ENCODE peak calls at places on chromosomes 7 and 10, in ten cellular contexts. F, M, R, X, I, Q, N, B, K and L are unnamed samples.

GRCh38 chr10:113187066-113187777 is 237.2 kb downstream of the TCF7L2 start:
- DNase-seq in F (no peak), M (no peak), R (peak), X (no peak), I (peak), Q (no peak), N (no peak), B (peak), K (peak), L (no peak)

GRCh38 chr10:4141471-4141870 is 356.5 kb upstream of the KLF6 start:
- DNase-seq in F (no peak), M (peak), R (peak), X (no peak), I (no peak), Q (no peak), N (peak), B (no peak), K (peak), L (no peak)

GRCh38 chr10:60336901-60337630 is 52.6 kb downstream of the ANK3 start:
- DNase-seq in F (no peak), M (no peak), R (no peak), X (no peak), I (no peak), Q (no peak), N (no peak), B (no peak), K (no peak), L (no peak)

GRCh38 chr10:104254493-104255243 is at the start of gene GSTO1:
- DNase-seq in F (peak), M (peak), R (peak), X (peak), I (peak), Q (peak), N (peak), B (peak), K (peak), L (peak)

GRCh38 chr7:25093268-25093802 is 31.7 kb downstream of the CYCS start:
- DNase-seq in F (peak), M (peak), R (peak), X (peak), I (peak), Q (no peak), N (peak), B (peak), K (peak), L (peak)

GRCh38 chr7:86867163-86867762 is 192.2 kb downstream of the ELAPOR2 start:
- DNase-seq in F (no peak), M (no peak), R (no peak), X (no peak), I (no peak), Q (no peak), N (no peak), B (peak), K (no peak), L (no peak)

GRCh38 chr7:129986600-129986999 is 33.8 kb upstream of the UBE2H start:
- DNase-seq in F (no peak), M (no peak), R (no peak), X (no peak), I (no peak), Q (no peak), N (no peak), B (no peak), K (no peak), L (no peak)

GRCh38 chr7:144020340-144020739 is 20.2 kb downstream of the OR6B1 start:
- DNase-seq in F (no peak), M (no peak), R (no peak), X (no peak), I (peak), Q (no peak), N (no peak), B (no peak), K (no peak), L (no peak)

DNA sequence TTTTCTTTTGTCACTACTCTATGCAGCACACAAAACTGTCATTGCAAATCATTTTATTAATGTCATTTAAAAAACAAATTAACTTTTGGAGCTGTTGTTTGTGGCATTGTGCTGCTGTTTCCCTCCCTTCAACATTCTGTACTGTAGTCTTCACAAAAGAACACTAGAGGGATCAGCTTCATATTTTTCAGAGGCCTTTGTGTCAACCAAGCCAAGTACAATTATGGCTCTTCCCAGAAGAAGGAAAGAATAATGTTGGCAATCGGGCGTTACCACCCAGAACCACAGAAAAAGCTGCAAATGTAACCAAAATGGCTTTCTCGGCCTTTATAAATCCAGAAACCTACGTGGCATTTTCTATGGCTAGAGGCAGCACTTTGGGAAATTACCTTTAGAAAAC is 98.9 kb upstream of the COL1A2 start:
- DNase-seq in F (no peak), M (peak), R (peak), X (peak), I (no peak), Q (no peak), N (no peak), B (no peak), K (peak), L (no peak)
- TF ChIP-seq CTCF in F (no peak), M (peak), R (peak), X (peak), I (peak), Q (peak), N (no peak), B (peak), K (peak), L (no peak)

GRCh38 chr7:66751945-66752344 is 11.4 kb downstream of the RABGEF1 start:
- DNase-seq in F (no peak), M (no peak), R (no peak), X (no peak), I (no peak), Q (no peak), N (no peak), B (no peak), K (no peak), L (no peak)
- TF ChIP-seq CTCF in F (no peak), M (no peak), R (no peak), X (no peak), I (no peak), Q (no peak), N (no peak), B (no peak), K (no peak), L (no peak)

DNA sequence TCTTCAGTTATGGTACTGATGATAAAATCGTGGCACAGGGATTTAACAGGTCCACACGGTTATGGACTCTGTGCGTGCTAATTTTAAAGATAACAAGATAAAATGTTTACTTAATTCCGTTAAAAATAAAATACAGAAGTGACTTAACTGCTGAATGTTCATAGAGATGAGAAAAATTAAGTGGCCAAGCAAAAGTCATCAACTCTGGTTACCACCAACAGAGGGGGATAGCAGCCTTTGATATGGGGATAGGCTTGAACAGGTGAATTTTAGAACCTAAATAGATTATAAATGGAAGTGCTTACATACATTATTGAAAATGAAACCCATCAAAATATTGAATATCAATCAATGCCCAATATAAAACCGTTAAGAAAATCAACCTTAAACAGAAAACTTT is 245.0 kb downstream of the WDR37 start:
- DNase-seq in F (no peak), M (no peak), R (no peak), X (no peak), I (no peak), Q (no peak), N (no peak), B (no peak), K (no peak), L (no peak)
- TF ChIP-seq CTCF in F (peak), M (no peak), R (no peak), X (no peak), I (no peak), Q (no peak), N (no peak), B (peak), K (no peak), L (no peak)

GRCh38 chr7:121334376-121334775 is 5.6 kb downstream of the WNT16 start:
- DNase-seq in F (no peak), M (no peak), R (no peak), X (no peak), I (no peak), Q (no peak), N (no peak), B (no peak), K (no peak), L (no peak)

GRCh38 chr7:121334875-121335648 is 6.3 kb downstream of the WNT16 start:
- DNase-seq in F (no peak), M (peak), R (no peak), X (no peak), I (no peak), Q (no peak), N (no peak), B (no peak), K (no peak), L (no peak)

GRCh38 chr7:121336579-121336978 is 7.8 kb downstream of the WNT16 start:
- DNase-seq in F (no peak), M (peak), R (no peak), X (no peak), I (no peak), Q (no peak), N (no peak), B (no peak), K (no peak), L (no peak)

GRCh38 chr7:121339082-121339481 is 10.3 kb downstream of the WNT16 start:
- DNase-seq in F (no peak), M (no peak), R (no peak), X (no peak), I (no peak), Q (no peak), N (no peak), B (no peak), K (no peak), L (no peak)

GRCh38 chr7:121337398-121337797 is 8.6 kb downstream of the WNT16 start:
- DNase-seq in F (peak), M (no peak), R (peak), X (no peak), I (no peak), Q (no peak), N (peak), B (no peak), K (no peak), L (peak)
- TF ChIP-seq CTCF in F (peak), M (peak), R (peak), X (no peak), I (no peak), Q (no peak), N (peak), B (no peak), K (peak), L (no peak)

GRCh38 chr7:30800785-30801252 is 29.6 kb downstream of the MINDY4 start:
- DNase-seq in F (peak), M (peak), R (peak), X (peak), I (peak), Q (peak), N (peak), B (peak), K (peak), L (peak)

GRCh38 chr7:30797294-30798040 is 26.2 kb downstream of the MINDY4 start:
- DNase-seq in F (no peak), M (no peak), R (no peak), X (no peak), I (no peak), Q (no peak), N (peak), B (no peak), K (no peak), L (no peak)

GRCh38 chr7:30799206-30799975 is 28.2 kb downstream of the MINDY4 start:
- DNase-seq in F (peak), M (peak), R (peak), X (peak), I (peak), Q (peak), N (peak), B (no peak), K (peak), L (no peak)

GRCh38 chr7:30802812-30803211 is 31.6 kb downstream of the MINDY4 start:
- DNase-seq in F (no peak), M (no peak), R (no peak), X (no peak), I (no peak), Q (no peak), N (no peak), B (no peak), K (no peak), L (no peak)

DNA sequence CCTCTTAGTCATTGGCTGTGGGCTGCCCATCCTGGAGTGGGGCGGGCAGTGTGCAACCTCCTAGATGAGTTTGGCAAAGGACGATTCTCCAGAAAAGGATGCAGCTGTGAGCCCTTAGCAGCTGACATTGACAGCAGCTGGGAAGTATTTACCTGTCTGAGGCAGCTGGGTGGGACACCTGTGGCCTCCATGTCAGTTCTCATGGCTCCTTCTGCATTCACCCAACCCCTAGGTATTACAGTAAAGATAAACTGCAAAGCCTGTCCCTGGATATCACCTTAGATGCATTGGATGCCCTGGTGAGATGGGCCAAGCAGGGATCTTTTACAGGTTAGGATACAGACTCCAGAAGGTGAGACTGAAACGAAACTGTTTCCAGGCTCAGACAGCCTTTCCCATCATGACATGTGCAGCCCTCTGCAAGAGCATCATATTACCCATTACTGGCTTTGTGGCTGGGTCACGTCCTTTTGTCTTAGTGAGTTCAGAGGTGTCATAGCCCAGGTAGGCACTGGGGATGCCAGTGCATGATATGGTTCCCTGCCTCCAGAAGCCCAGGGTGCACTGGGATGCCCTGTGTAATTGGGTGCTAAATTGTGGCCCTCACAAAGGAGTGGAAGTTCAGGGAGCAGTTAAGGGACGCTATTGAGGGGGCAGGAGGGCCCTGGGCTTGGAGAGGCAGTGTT is 28.9 kb downstream of the MINDY4 start:
- DNase-seq in F (no peak), M (no peak), R (peak), X (no peak), I (no peak), Q (no peak), N (peak), B (no peak), K (no peak), L (no peak)
- TF ChIP-seq CTCF in F (no peak), M (no peak), R (no peak), X (no peak), I (no peak), Q (no peak), N (no peak), B (no peak), K (no peak), L (no peak)

GRCh38 chr10:79390057-79390456 is 42.8 kb downstream of the PPIF start:
- DNase-seq in F (no peak), M (no peak), R (no peak), X (no peak), I (no peak), Q (no peak), N (no peak), B (no peak), K (no peak), L (no peak)

GRCh38 chr10:79392020-79392398 is 44.7 kb downstream of the PPIF start:
- DNase-seq in F (no peak), M (no peak), R (no peak), X (no peak), I (no peak), Q (no peak), N (no peak), B (no peak), K (no peak), L (no peak)

GRCh38 chr10:79392506-79393176 is 45.4 kb downstream of the PPIF start:
- DNase-seq in F (no peak), M (no peak), R (no peak), X (no peak), I (no peak), Q (no peak), N (no peak), B (no peak), K (no peak), L (no peak)

GRCh38 chr10:79391231-79392019 is 44.2 kb downstream of the PPIF start:
- DNase-seq in F (no peak), M (peak), R (no peak), X (no peak), I (no peak), Q (no peak), N (no peak), B (no peak), K (no peak), L (no peak)

GRCh38 chr10:79390551-79391229 is 43.4 kb downstream of the PPIF start:
- DNase-seq in F (no peak), M (no peak), R (no peak), X (no peak), I (no peak), Q (no peak), N (peak), B (no peak), K (no peak), L (no peak)
- TF ChIP-seq CTCF in F (no peak), M (no peak), R (no peak), X (no peak), I (no peak), Q (no peak), N (peak), B (peak), K (peak), L (no peak)